ENCODE peak calls at places on chromosomes 5 and 9, in eight cellular contexts. L is tibial artery; M is H7; Y is brain microvascular endothelial cell; C is NCI-H446 treated with DMSO at 0.1 percent for 48 hours; P is activated naive CD4-positive, alpha-beta T cell treated with Interleukin-2 at 50 U/mL for 16 hours; D is HTR-8/SVneo; A is NCI-H82. R is an unnamed sample.

GRCh38 chr5:213803-214395 is 4.1 kb downstream of the CCDC127 start:
- DNase-seq in A (no peak), D (no peak), Y (no peak), P (no peak), M (no peak), C (no peak), L (no peak), R (no peak)

GRCh38 chr9:137365056-137365455 is 57.9 kb downstream of the EXD3 start:
- DNase-seq in P (no peak), A (no peak), L (no peak), D (no peak), Y (no peak), M (peak), C (no peak), R (no peak)

GRCh38 chr5:111280282-111280901 is 56.2 kb downstream of the CAMK4 start:
- DNase-seq in A (peak), D (no peak), M (no peak), Y (no peak), P (no peak), C (peak), L (no peak), R (no peak)

GRCh38 chr5:10590226-10591047 is 26.6 kb downstream of the ANKRD33B start:
- DNase-seq in Y (peak), P (no peak), C (peak), D (peak), L (peak), M (peak), A (peak), R (no peak)

GRCh38 chr9:104968025-104968982 is 40.3 kb upstream of the ABCA1 start:
- DNase-seq in P (peak), Y (peak), L (peak), D (peak), C (peak), M (peak), A (peak), R (peak)

GRCh38 chr5:179234563-179235135 is 110.6 kb downstream of the ADAMTS2 start:
- DNase-seq in Y (no peak), A (no peak), L (peak), C (no peak), D (no peak), M (peak), P (no peak), R (no peak)

GRCh38 chr9:20611751-20612287 is 10.5 kb downstream of the MLLT3 start:
- DNase-seq in C (no peak), A (peak), Y (peak), L (no peak), P (no peak), D (no peak), M (no peak), R (no peak)

GRCh38 chr9:131672451-131672850 is 67.4 kb downstream of the RAPGEF1 start:
- DNase-seq in L (no peak), M (no peak), Y (no peak), A (peak), P (no peak), C (no peak), D (no peak), R (no peak)

GRCh38 chr9:77170991-77171699 is 6.2 kb upstream of the VPS13A start:
- DNase-seq in M (no peak), Y (no peak), C (no peak), A (no peak), D (no peak), L (no peak), P (no peak), R (no peak)

GRCh38 chr5:149938791-149939358 is 5.7 kb downstream of the PDE6A start:
- DNase-seq in Y (peak), C (no peak), D (peak), L (peak), P (no peak), M (no peak), A (no peak), R (peak)

GRCh38 chr9:12740845-12741244 is 34.0 kb upstream of the LURAP1L start:
- DNase-seq in C (no peak), Y (peak), M (no peak), P (no peak), D (no peak), A (no peak), L (no peak), R (no peak)

GRCh38 chr5:139461698-139462097 is 845 bp downstream of the ECSCR start:
- DNase-seq in M (peak), Y (peak), P (no peak), D (no peak), C (no peak), A (no peak), L (no peak), R (peak)

GRCh38 chr5:8807636-8808035 is 738.2 kb downstream of the SEMA5A start:
- DNase-seq in A (no peak), Y (peak), P (no peak), D (no peak), C (no peak), M (no peak), L (no peak), R (no peak)

GRCh38 chr9:113519401-113520108 is 56.0 kb downstream of the RGS3 start:
- DNase-seq in P (no peak), A (no peak), C (no peak), D (no peak), Y (no peak), M (no peak), L (no peak), R (no peak)

GRCh38 chr9:14198544-14199510 is 115.1 kb downstream of the NFIB start:
- DNase-seq in M (no peak), P (no peak), A (peak), D (no peak), L (peak), C (peak), Y (peak), R (no peak)

GRCh38 chr9:107723015-107723414 is 233.4 kb upstream of the KLF4 start:
- DNase-seq in M (no peak), Y (no peak), L (no peak), A (no peak), D (no peak), P (no peak), C (no peak), R (no peak)

GRCh38 chr9:92980085-92980745 is 32.9 kb downstream of the FGD3 start:
- DNase-seq in Y (no peak), C (no peak), M (no peak), P (peak), D (no peak), L (no peak), A (no peak), R (no peak)

GRCh38 chr5:57450991-57451876 is 31.4 kb downstream of the ACTBL2 start:
- DNase-seq in L (no peak), C (peak), D (no peak), P (no peak), Y (peak), A (no peak), M (no peak), R (peak)